ENCODE peak calls at places on chromosomes 1 and 21, in six cellular contexts. One of them, this sample, is unnamed. For H3K4me1, the result is how much of the 10 kb centered on the place peaks cover.

GRCh38 chr1:181117648-181118449 is 29.3 kb downstream of the IER5 start:
- DNase-seq in fibroblast of lung: no peak
- DNase-seq in hepatocyte: peak
- DNase-seq in mammary epithelial cell: peak
- DNase-seq in astrocyte: no peak
- DNase-seq in neural progenitor cell: peak
- DNase-seq in this sample: no peak

GRCh38 chr1:118219438-118219837 is 34.4 kb upstream of the SPAG17 start:
- DNase-seq in neural progenitor cell: no peak
- DNase-seq in fibroblast of lung: no peak
- DNase-seq in hepatocyte: no peak
- DNase-seq in mammary epithelial cell: no peak
- DNase-seq in astrocyte: no peak
- DNase-seq in this sample: no peak

GRCh38 chr1:32988665-32989064 is 24.1 kb upstream of the RNF19B start:
- DNase-seq in mammary epithelial cell: peak
- DNase-seq in neural progenitor cell: no peak
- DNase-seq in hepatocyte: no peak
- DNase-seq in fibroblast of lung: peak
- DNase-seq in astrocyte: peak
- DNase-seq in this sample: peak

GRCh38 chr1:26838474-26839338 is 12.2 kb downstream of the ZDHHC18 start:
- DNase-seq in astrocyte: no peak
- DNase-seq in fibroblast of lung: no peak
- DNase-seq in neural progenitor cell: no peak
- DNase-seq in mammary epithelial cell: peak
- DNase-seq in hepatocyte: no peak
- DNase-seq in this sample: no peak

GRCh38 chr1:246114369-246114768 is 392.7 kb downstream of the SMYD3 start:
- DNase-seq in fibroblast of lung: no peak
- DNase-seq in hepatocyte: no peak
- DNase-seq in mammary epithelial cell: no peak
- DNase-seq in neural progenitor cell: no peak
- DNase-seq in astrocyte: no peak
- DNase-seq in this sample: no peak

GRCh38 chr21:46244602-46245001 is 16.0 kb upstream of the LSS start:
- DNase-seq in mammary epithelial cell: no peak
- DNase-seq in neural progenitor cell: no peak
- DNase-seq in fibroblast of lung: no peak
- DNase-seq in hepatocyte: no peak
- DNase-seq in astrocyte: no peak
- DNase-seq in this sample: no peak

GRCh38 chr1:60637651-60638050 is 444.7 kb upstream of the NFIA start:
- DNase-seq in hepatocyte: no peak
- DNase-seq in mammary epithelial cell: peak
- DNase-seq in fibroblast of lung: no peak
- DNase-seq in neural progenitor cell: no peak
- DNase-seq in astrocyte: no peak
- DNase-seq in this sample: no peak

GRCh38 chr21:29092102-29092959 is 18.9 kb upstream of the CCT8 start:
- DNase-seq in astrocyte: peak
- DNase-seq in neural progenitor cell: no peak
- DNase-seq in mammary epithelial cell: peak
- DNase-seq in hepatocyte: no peak
- DNase-seq in fibroblast of lung: peak
- DNase-seq in this sample: peak

GRCh38 chr1:40873863-40874472 is 11.8 kb upstream of the CITED4 start:
- DNase-seq in fibroblast of lung: no peak
- DNase-seq in neural progenitor cell: no peak
- DNase-seq in astrocyte: no peak
- DNase-seq in hepatocyte: no peak
- DNase-seq in mammary epithelial cell: no peak
- DNase-seq in this sample: no peak

GRCh38 chr1:30051777-30052176 is 671.6 kb downstream of the MATN1 start:
- DNase-seq in mammary epithelial cell: no peak
- DNase-seq in neural progenitor cell: no peak
- DNase-seq in astrocyte: no peak
- DNase-seq in fibroblast of lung: no peak
- DNase-seq in hepatocyte: no peak
- DNase-seq in this sample: no peak

GRCh38 chr1:230071316-230071715 is 4.3 kb downstream of the GALNT2 start:
- DNase-seq in neural progenitor cell: no peak
- DNase-seq in fibroblast of lung: no peak
- DNase-seq in astrocyte: no peak
- DNase-seq in hepatocyte: no peak
- DNase-seq in mammary epithelial cell: no peak
- DNase-seq in this sample: no peak

GRCh38 chr1:30402031-30402430 is 321.4 kb downstream of the MATN1 start:
- DNase-seq in neural progenitor cell: no peak
- DNase-seq in fibroblast of lung: no peak
- DNase-seq in mammary epithelial cell: no peak
- DNase-seq in astrocyte: no peak
- DNase-seq in hepatocyte: no peak
- DNase-seq in this sample: no peak

GRCh38 chr1:20401405-20402010 is 84.5 kb downstream of the CAMK2N1 start:
- DNase-seq in astrocyte: no peak
- DNase-seq in neural progenitor cell: no peak
- DNase-seq in mammary epithelial cell: no peak
- DNase-seq in fibroblast of lung: no peak
- DNase-seq in hepatocyte: no peak
- DNase-seq in this sample: no peak

GRCh38 chr1:94690033-94690712 is 130.0 kb upstream of the SLC44A3 start:
- DNase-seq in mammary epithelial cell: no peak
- DNase-seq in hepatocyte: no peak
- DNase-seq in fibroblast of lung: peak
- DNase-seq in astrocyte: peak
- DNase-seq in neural progenitor cell: no peak
- DNase-seq in this sample: no peak

GRCh38 chr21:35366348-35367085 is 317.4 kb upstream of the RUNX1 start:
- DNase-seq in astrocyte: peak
- DNase-seq in hepatocyte: peak
- DNase-seq in fibroblast of lung: peak
- DNase-seq in mammary epithelial cell: no peak
- DNase-seq in neural progenitor cell: no peak
- DNase-seq in this sample: no peak

GRCh38 chr1:117121589-117122296 is at the start of gene TRIM45:
- DNase-seq in neural progenitor cell: peak
- DNase-seq in astrocyte: peak
- DNase-seq in fibroblast of lung: peak
- DNase-seq in hepatocyte: peak
- DNase-seq in mammary epithelial cell: peak
- DNase-seq in this sample: peak

GRCh38 chr1:178055093-178055492 is 38.8 kb upstream of the RASAL2 start:
- DNase-seq in astrocyte: no peak
- DNase-seq in hepatocyte: no peak
- DNase-seq in fibroblast of lung: no peak
- DNase-seq in neural progenitor cell: peak
- DNase-seq in mammary epithelial cell: no peak
- DNase-seq in this sample: no peak

GRCh38 chr1:41705798-41706197 is 212.9 kb downstream of the HIVEP3 start:
- DNase-seq in fibroblast of lung: no peak
- DNase-seq in hepatocyte: no peak
- DNase-seq in mammary epithelial cell: no peak
- DNase-seq in neural progenitor cell: no peak
- DNase-seq in astrocyte: no peak
- DNase-seq in this sample: no peak

GRCh38 chr1:45205000-45205909 is 1.1 kb downstream of the ZSWIM5 start:
- DNase-seq in neural progenitor cell: peak
- DNase-seq in astrocyte: peak
- DNase-seq in mammary epithelial cell: no peak
- DNase-seq in fibroblast of lung: peak
- DNase-seq in hepatocyte: peak
- DNase-seq in this sample: peak

GRCh38 chr1:234507089-234507488 is 28.1 kb upstream of the TARBP1 start:
- DNase-seq in fibroblast of lung: no peak
- DNase-seq in mammary epithelial cell: no peak
- DNase-seq in hepatocyte: no peak
- DNase-seq in astrocyte: no peak
- DNase-seq in neural progenitor cell: no peak
- DNase-seq in this sample: no peak

GRCh38 chr1:105686026-105686425 is 1370.4 kb upstream of the PRMT6 start:
- DNase-seq in hepatocyte: no peak
- DNase-seq in astrocyte: no peak
- DNase-seq in mammary epithelial cell: no peak
- DNase-seq in fibroblast of lung: no peak
- DNase-seq in neural progenitor cell: no peak
- DNase-seq in this sample: no peak

GRCh38 chr1:247415423-247416361 is at the start of gene NLRP3:
- DNase-seq in hepatocyte: peak
- DNase-seq in astrocyte: no peak
- DNase-seq in neural progenitor cell: no peak
- DNase-seq in mammary epithelial cell: peak
- DNase-seq in fibroblast of lung: no peak
- DNase-seq in this sample: peak

GRCh38 chr1:6870571-6870970 is 85.3 kb downstream of the CAMTA1 start:
- DNase-seq in mammary epithelial cell: no peak
- DNase-seq in fibroblast of lung: peak
- DNase-seq in astrocyte: peak
- DNase-seq in hepatocyte: no peak
- DNase-seq in neural progenitor cell: no peak
- DNase-seq in this sample: no peak

GRCh38 chr1:211643324-211644212 is 31.9 kb downstream of the NEK2 start:
- DNase-seq in fibroblast of lung: peak
- DNase-seq in hepatocyte: peak
- DNase-seq in neural progenitor cell: peak
- DNase-seq in astrocyte: no peak
- DNase-seq in mammary epithelial cell: peak
- DNase-seq in this sample: peak

GRCh38 chr1:85406887-85407593 is 57.9 kb downstream of the DDAH1 start:
- DNase-seq in mammary epithelial cell: peak
- DNase-seq in astrocyte: peak
- DNase-seq in neural progenitor cell: no peak
- DNase-seq in hepatocyte: peak
- DNase-seq in fibroblast of lung: peak
- DNase-seq in this sample: peak

GRCh38 chr21:14686466-14687276 is 140.6 kb upstream of the SAMSN1 start:
- DNase-seq in neural progenitor cell: no peak
- DNase-seq in mammary epithelial cell: no peak
- DNase-seq in fibroblast of lung: peak
- DNase-seq in astrocyte: peak
- DNase-seq in hepatocyte: no peak
- DNase-seq in this sample: no peak

GRCh38 chr1:79325705-79326104 is 319.2 kb upstream of the ADGRL4 start:
- DNase-seq in astrocyte: no peak
- DNase-seq in fibroblast of lung: peak
- DNase-seq in mammary epithelial cell: no peak
- DNase-seq in hepatocyte: no peak
- DNase-seq in neural progenitor cell: no peak
- DNase-seq in this sample: no peak

GRCh38 chr1:163422738-163423404 is 101.1 kb downstream of the NUF2 start:
- DNase-seq in fibroblast of lung: no peak
- DNase-seq in astrocyte: no peak
- DNase-seq in mammary epithelial cell: no peak
- DNase-seq in hepatocyte: no peak
- DNase-seq in neural progenitor cell: no peak
- DNase-seq in this sample: no peak

GRCh38 chr1:109301874-109302273 is 4.9 kb downstream of the MYBPHL start:
- DNase-seq in astrocyte: no peak
- DNase-seq in fibroblast of lung: no peak
- DNase-seq in hepatocyte: no peak
- DNase-seq in mammary epithelial cell: no peak
- DNase-seq in neural progenitor cell: no peak
- DNase-seq in this sample: no peak

GRCh38 chr1:206864939-206865671 is at the start of gene IL20:
- DNase-seq in hepatocyte: peak
- DNase-seq in astrocyte: peak
- DNase-seq in fibroblast of lung: peak
- DNase-seq in neural progenitor cell: peak
- DNase-seq in mammary epithelial cell: peak
- DNase-seq in this sample: peak

GRCh38 chr21:15289896-15290841 is 225.4 kb upstream of the NRIP1 start:
- DNase-seq in mammary epithelial cell: no peak
- DNase-seq in hepatocyte: peak
- DNase-seq in astrocyte: no peak
- DNase-seq in neural progenitor cell: peak
- DNase-seq in fibroblast of lung: no peak
- DNase-seq in this sample: no peak

GRCh38 chr1:203127672-203128611 is at the start of gene ADORA1:
- DNase-seq in fibroblast of lung: peak
- DNase-seq in astrocyte: peak
- DNase-seq in neural progenitor cell: peak
- DNase-seq in mammary epithelial cell: peak
- DNase-seq in hepatocyte: peak
- DNase-seq in this sample: no peak
- TF ChIP-seq EZH2 in fibroblast of lung: no peak
- TF ChIP-seq EZH2 in astrocyte: no peak
- TF ChIP-seq EZH2 in neural progenitor cell: peak
- TF ChIP-seq EZH2 in mammary epithelial cell: no peak
- TF ChIP-seq EZH2 in hepatocyte: no peak
- TF ChIP-seq EZH2 in this sample: peak

GRCh38 chr1:159014003-159014571 is 4.4 kb downstream of the IFI16 start:
- DNase-seq in neural progenitor cell: no peak
- DNase-seq in mammary epithelial cell: no peak
- DNase-seq in hepatocyte: no peak
- DNase-seq in astrocyte: no peak
- DNase-seq in fibroblast of lung: no peak
- DNase-seq in this sample: no peak
- H3K4me1 ChIP-seq in neural progenitor cell: under half
- H3K4me1 ChIP-seq in mammary epithelial cell: under half
- H3K4me1 ChIP-seq in hepatocyte: under half
- H3K4me1 ChIP-seq in astrocyte: under half
- H3K4me1 ChIP-seq in fibroblast of lung: under half
- H3K4me1 ChIP-seq in this sample: half or more

GRCh38 chr1:57422271-57423134 is 1.4 kb downstream of the DAB1 start:
- DNase-seq in neural progenitor cell: peak
- DNase-seq in mammary epithelial cell: no peak
- DNase-seq in fibroblast of lung: peak
- DNase-seq in hepatocyte: peak
- DNase-seq in astrocyte: peak
- DNase-seq in this sample: no peak
- TF ChIP-seq EZH2 in neural progenitor cell: peak
- TF ChIP-seq EZH2 in mammary epithelial cell: peak
- TF ChIP-seq EZH2 in fibroblast of lung: peak
- TF ChIP-seq EZH2 in hepatocyte: peak
- TF ChIP-seq EZH2 in astrocyte: no peak
- TF ChIP-seq EZH2 in this sample: peak

GRCh38 chr21:42463861-42464515 is 32.0 kb downstream of the RSPH1 start:
- DNase-seq in astrocyte: peak
- DNase-seq in fibroblast of lung: peak
- DNase-seq in mammary epithelial cell: peak
- DNase-seq in hepatocyte: no peak
- DNase-seq in neural progenitor cell: no peak
- DNase-seq in this sample: peak

GRCh38 chr21:42459583-42460215 is 36.3 kb downstream of the RSPH1 start:
- DNase-seq in neural progenitor cell: no peak
- DNase-seq in hepatocyte: no peak
- DNase-seq in astrocyte: no peak
- DNase-seq in fibroblast of lung: no peak
- DNase-seq in mammary epithelial cell: no peak
- DNase-seq in this sample: no peak

GRCh38 chr21:42461185-42461520 is 34.9 kb downstream of the RSPH1 start:
- DNase-seq in astrocyte: no peak
- DNase-seq in neural progenitor cell: no peak
- DNase-seq in hepatocyte: no peak
- DNase-seq in fibroblast of lung: no peak
- DNase-seq in mammary epithelial cell: no peak
- DNase-seq in this sample: no peak

GRCh38 chr21:42460391-42461184 is 35.4 kb downstream of the RSPH1 start:
- DNase-seq in hepatocyte: no peak
- DNase-seq in mammary epithelial cell: no peak
- DNase-seq in astrocyte: no peak
- DNase-seq in fibroblast of lung: no peak
- DNase-seq in neural progenitor cell: peak
- DNase-seq in this sample: no peak

GRCh38 chr21:42461881-42462877 is 33.8 kb downstream of the RSPH1 start:
- DNase-seq in hepatocyte: peak
- DNase-seq in neural progenitor cell: no peak
- DNase-seq in mammary epithelial cell: no peak
- DNase-seq in astrocyte: no peak
- DNase-seq in fibroblast of lung: no peak
- DNase-seq in this sample: no peak
- H3K4me1 ChIP-seq in hepatocyte: under half
- H3K4me1 ChIP-seq in neural progenitor cell: under half
- H3K4me1 ChIP-seq in mammary epithelial cell: under half
- H3K4me1 ChIP-seq in astrocyte: under half
- H3K4me1 ChIP-seq in fibroblast of lung: under half
- H3K4me1 ChIP-seq in this sample: under half